ENCODE peak calls at places on chromosomes 6 and 20, in seven cellular contexts. P, B, Q, G, S, Y and A are unnamed samples.

GRCh38 chr6:53593001-53593488 is 48.1 kb upstream of the GCLC start:
- DNase-seq in P (no peak), B (no peak), Q (no peak), G (no peak), S (no peak), Y (peak; percentile 17), A (peak; percentile 60)

GRCh38 chr20:20317195-20318113 is 50.5 kb upstream of the INSM1 start:
- DNase-seq in P (peak; percentile 18), B (no peak), Q (no peak), G (no peak), S (no peak), Y (peak; percentile 25), A (no peak)

GRCh38 chr6:27591660-27592059 is 118.8 kb upstream of the ZNF184 start:
- DNase-seq in P (no peak), B (no peak), Q (no peak), G (no peak), S (no peak), Y (peak; percentile 7), A (peak; percentile 79)

GRCh38 chr20:50320005-50320909 is 129.6 kb downstream of the CEBPB start:
- DNase-seq in P (peak; percentile 4), B (no peak), Q (no peak), G (no peak), S (no peak), Y (no peak), A (no peak)

GRCh38 chr6:3228046-3228671 is 706 bp upstream of the TUBB2B start:
- DNase-seq in P (no peak), B (no peak), Q (no peak), G (no peak), S (no peak), Y (no peak), A (no peak)

GRCh38 chr6:158008894-158009891 is 27.5 kb downstream of the SYNJ2 start:
- DNase-seq in P (peak; percentile 43), B (no peak), Q (no peak), G (peak; percentile 56), S (no peak), Y (peak; percentile 93), A (peak; percentile 36)

GRCh38 chr6:76702187-76702586 is 629.7 kb upstream of the IMPG1 start:
- DNase-seq in P (no peak), B (no peak), Q (no peak), G (no peak), S (no peak), Y (no peak), A (peak; percentile 19)

GRCh38 chr6:48476257-48476656 is 365.3 kb upstream of the PTCHD4 start:
- DNase-seq in P (no peak), B (no peak), Q (no peak), G (no peak), S (no peak), Y (no peak), A (peak; percentile 40)

GRCh38 chr6:5515200-5515599 is 253.9 kb downstream of the FARS2 start:
- DNase-seq in P (no peak), B (no peak), Q (no peak), G (no peak), S (no peak), Y (no peak), A (no peak)

GRCh38 chr20:63567382-63568169 is 6.5 kb downstream of the HELZ2 start:
- DNase-seq in P (peak; percentile 75), B (peak; percentile 30), Q (no peak), G (no peak), S (no peak), Y (peak; percentile 53), A (no peak)

GRCh38 chr6:78031228-78031627 is 378.4 kb downstream of the MEI4 start:
- DNase-seq in P (no peak), B (no peak), Q (no peak), G (no peak), S (no peak), Y (no peak), A (no peak)

GRCh38 chr6:156508923-156509322 is 268.3 kb upstream of the ARID1B start:
- DNase-seq in P (no peak), B (no peak), Q (no peak), G (no peak), S (no peak), Y (no peak), A (no peak)

GRCh38 chr20:46959081-46959692 is 64.5 kb downstream of the EYA2 start:
- DNase-seq in P (no peak), B (no peak), Q (no peak), G (peak; percentile 82), S (peak; percentile 29), Y (no peak), A (peak; percentile 96)

GRCh38 chr6:112049051-112049799 is 4.7 kb upstream of the CCN6 start:
- DNase-seq in P (no peak), B (no peak), Q (no peak), G (peak; percentile 31), S (no peak), Y (no peak), A (peak; percentile 64)

GRCh38 chr6:88614306-88614877 is 349.0 kb downstream of the RNGTT start:
- DNase-seq in P (no peak), B (no peak), Q (no peak), G (no peak), S (no peak), Y (no peak), A (no peak)

GRCh38 chr6:110813813-110814487 is 1.3 kb downstream of the CDK19 start:
- DNase-seq in P (peak; percentile 11), B (no peak), Q (no peak), G (peak; percentile 4), S (no peak), Y (peak; percentile 27), A (peak; percentile 33)

GRCh38 chr6:160382946-160383345 is 34.8 kb downstream of the SLC22A3 start:
- DNase-seq in P (no peak), B (no peak), Q (no peak), G (no peak), S (no peak), Y (no peak), A (no peak)

GRCh38 chr6:38350882-38351281 is 288.8 kb downstream of the BTBD9 start:
- DNase-seq in P (no peak), B (no peak), Q (no peak), G (peak; percentile 42), S (no peak), Y (peak; percentile 52), A (no peak)

GRCh38 chr6:34301408-34301807 is 52.6 kb upstream of the SMIM29 start:
- DNase-seq in P (no peak), B (no peak), Q (no peak), G (peak; percentile 41), S (no peak), Y (peak; percentile 26), A (peak; percentile 15)

GRCh38 chr6:138963531-138963930 is 24.5 kb downstream of the REPS1 start:
- DNase-seq in P (no peak), B (no peak), Q (no peak), G (no peak), S (no peak), Y (no peak), A (no peak)

GRCh38 chr6:16481680-16482079 is 243.3 kb downstream of the GMPR start:
- DNase-seq in P (no peak), B (peak; percentile 51), Q (no peak), G (no peak), S (no peak), Y (no peak), A (no peak)

GRCh38 chr6:129546702-129547101 is 163.3 kb downstream of the ARHGAP18 start:
- DNase-seq in P (no peak), B (no peak), Q (no peak), G (no peak), S (no peak), Y (no peak), A (no peak)

GRCh38 chr6:106069478-106069877 is 16.7 kb upstream of the PRDM1 start:
- DNase-seq in P (no peak), B (no peak), Q (no peak), G (no peak), S (peak; percentile 69), Y (no peak), A (peak; percentile 45)

GRCh38 chr6:157613011-157613522 is 210.0 kb upstream of the SNX9 start:
- DNase-seq in P (no peak), B (no peak), Q (no peak), G (peak; percentile 86), S (peak; percentile 66), Y (no peak), A (peak; percentile 97)

GRCh38 chr6:34145161-34146020 is 496 bp downstream of the GRM4 start:
- DNase-seq in P (no peak), B (peak; percentile 31), Q (peak; percentile 49), G (peak; percentile 57), S (no peak), Y (peak; percentile 32), A (peak; percentile 49)

GRCh38 chr6:112618796-112619195 is 271.7 kb downstream of the RFPL4B start:
- DNase-seq in P (no peak), B (no peak), Q (no peak), G (no peak), S (no peak), Y (peak; percentile 22), A (peak; percentile 36)

GRCh38 chr20:18019068-18019467 is 38.6 kb downstream of the OVOL2 start:
- DNase-seq in P (no peak), B (no peak), Q (no peak), G (no peak), S (no peak), Y (peak; percentile 29), A (peak; percentile 23)

GRCh38 chr6:160853946-160854345 is 137.6 kb upstream of the MAP3K4 start:
- DNase-seq in P (no peak), B (no peak), Q (no peak), G (no peak), S (no peak), Y (no peak), A (no peak)

GRCh38 chr6:4756247-4756646 is 20.0 kb upstream of the CDYL start:
- DNase-seq in P (no peak), B (no peak), Q (no peak), G (no peak), S (no peak), Y (no peak), A (no peak)

GRCh38 chr20:57258055-57258454 is 8.4 kb downstream of the BMP7 start:
- DNase-seq in P (no peak), B (no peak), Q (no peak), G (no peak), S (no peak), Y (peak; percentile 66), A (no peak)

GRCh38 chr6:81575446-81575845 is 177.0 kb downstream of the TENT5A start:
- DNase-seq in P (no peak), B (no peak), Q (no peak), G (no peak), S (no peak), Y (no peak), A (no peak)

GRCh38 chr20:54212226-54212625 is 4.3 kb downstream of the PFDN4 start:
- DNase-seq in P (no peak), B (no peak), Q (no peak), G (peak; percentile 85), S (no peak), Y (no peak), A (peak; percentile 34)

GRCh38 chr20:10652660-10653191 is 21.1 kb downstream of the JAG1 start:
- DNase-seq in P (no peak), B (no peak), Q (no peak), G (no peak), S (no peak), Y (no peak), A (no peak)